ENCODE peak calls at places on chromosomes 6 and 20, in eight cellular contexts. One of them, this sample, is unnamed.

GRCh38 chr20:10463622-10464021 is 28.5 kb downstream of the SLX4IP start:
- DNase-seq in hepatocyte: no peak
- DNase-seq in OCI-LY7: no peak
- DNase-seq in MM.1S: no peak
- DNase-seq in GM23248: no peak
- DNase-seq in HCT116: no peak
- DNase-seq in SK-N-SH: no peak
- DNase-seq in neural progenitor cell: no peak
- DNase-seq in this sample: peak; percentile 63

GRCh38 chr6:20170455-20171148 is 41.7 kb downstream of the MBOAT1 start:
- DNase-seq in neural progenitor cell: no peak
- DNase-seq in GM23248: no peak
- DNase-seq in hepatocyte: no peak
- DNase-seq in SK-N-SH: no peak
- DNase-seq in OCI-LY7: no peak
- DNase-seq in HCT116: no peak
- DNase-seq in MM.1S: no peak
- DNase-seq in this sample: no peak

GRCh38 chr6:163759542-163759941 is 345.0 kb downstream of the QKI start:
- DNase-seq in OCI-LY7: no peak
- DNase-seq in GM23248: peak; percentile 43
- DNase-seq in hepatocyte: no peak
- DNase-seq in SK-N-SH: no peak
- DNase-seq in HCT116: no peak
- DNase-seq in MM.1S: no peak
- DNase-seq in neural progenitor cell: no peak
- DNase-seq in this sample: no peak

GRCh38 chr20:48702388-48703041 is 125.3 kb downstream of the PREX1 start:
- DNase-seq in MM.1S: no peak
- DNase-seq in neural progenitor cell: no peak
- DNase-seq in SK-N-SH: peak; percentile 39
- DNase-seq in hepatocyte: no peak
- DNase-seq in OCI-LY7: no peak
- DNase-seq in HCT116: no peak
- DNase-seq in GM23248: no peak
- DNase-seq in this sample: no peak

GRCh38 chr6:1082040-1082935 is 229.6 kb upstream of the FOXQ1 start:
- DNase-seq in GM23248: peak; percentile 78
- DNase-seq in hepatocyte: no peak
- DNase-seq in OCI-LY7: no peak
- DNase-seq in SK-N-SH: no peak
- DNase-seq in MM.1S: no peak
- DNase-seq in neural progenitor cell: no peak
- DNase-seq in HCT116: no peak
- DNase-seq in this sample: peak; percentile 10

GRCh38 chr6:47059216-47059885 is 17.2 kb upstream of the ADGRF1 start:
- DNase-seq in HCT116: no peak
- DNase-seq in neural progenitor cell: no peak
- DNase-seq in GM23248: no peak
- DNase-seq in hepatocyte: no peak
- DNase-seq in SK-N-SH: no peak
- DNase-seq in OCI-LY7: no peak
- DNase-seq in MM.1S: no peak
- DNase-seq in this sample: peak; percentile 90

GRCh38 chr6:82959385-82959941 is 106.2 kb downstream of the UBE3D start:
- DNase-seq in SK-N-SH: no peak
- DNase-seq in hepatocyte: no peak
- DNase-seq in MM.1S: no peak
- DNase-seq in GM23248: peak; percentile 55
- DNase-seq in HCT116: no peak
- DNase-seq in OCI-LY7: no peak
- DNase-seq in neural progenitor cell: peak; percentile 77
- DNase-seq in this sample: no peak

GRCh38 chr6:32941412-32941784 is 570 bp upstream of the HLA-DMB start:
- DNase-seq in MM.1S: peak; percentile 26
- DNase-seq in SK-N-SH: no peak
- DNase-seq in GM23248: no peak
- DNase-seq in HCT116: no peak
- DNase-seq in OCI-LY7: peak; percentile 93
- DNase-seq in neural progenitor cell: peak; percentile 11
- DNase-seq in hepatocyte: no peak
- DNase-seq in this sample: no peak

GRCh38 chr6:125688138-125688537 is 61.3 kb upstream of the HEY2 start:
- DNase-seq in neural progenitor cell: no peak
- DNase-seq in GM23248: no peak
- DNase-seq in hepatocyte: no peak
- DNase-seq in MM.1S: no peak
- DNase-seq in OCI-LY7: no peak
- DNase-seq in HCT116: no peak
- DNase-seq in SK-N-SH: no peak
- DNase-seq in this sample: no peak

GRCh38 chr6:24517659-24518538 is 23.1 kb downstream of the ALDH5A1 start:
- DNase-seq in SK-N-SH: no peak
- DNase-seq in OCI-LY7: peak; percentile 89
- DNase-seq in neural progenitor cell: no peak
- DNase-seq in hepatocyte: no peak
- DNase-seq in HCT116: no peak
- DNase-seq in MM.1S: peak; percentile 53
- DNase-seq in GM23248: no peak
- DNase-seq in this sample: no peak

GRCh38 chr6:140050232-140050995 is 676.0 kb upstream of the CITED2 start:
- DNase-seq in neural progenitor cell: peak; percentile 10
- DNase-seq in hepatocyte: peak; percentile 40
- DNase-seq in HCT116: no peak
- DNase-seq in SK-N-SH: peak; percentile 15
- DNase-seq in MM.1S: no peak
- DNase-seq in GM23248: peak; percentile 76
- DNase-seq in OCI-LY7: no peak
- DNase-seq in this sample: peak; percentile 22

GRCh38 chr20:1895674-1896496 is 678 bp downstream of the SIRPA start:
- DNase-seq in SK-N-SH: no peak
- DNase-seq in MM.1S: no peak
- DNase-seq in hepatocyte: peak; percentile 44
- DNase-seq in neural progenitor cell: peak; percentile 34
- DNase-seq in OCI-LY7: no peak
- DNase-seq in GM23248: peak; percentile 65
- DNase-seq in HCT116: no peak
- DNase-seq in this sample: no peak

GRCh38 chr6:80170433-80170832 is 64.0 kb downstream of the BCKDHB start:
- DNase-seq in MM.1S: no peak
- DNase-seq in GM23248: no peak
- DNase-seq in neural progenitor cell: no peak
- DNase-seq in hepatocyte: no peak
- DNase-seq in HCT116: no peak
- DNase-seq in SK-N-SH: no peak
- DNase-seq in OCI-LY7: no peak
- DNase-seq in this sample: no peak

GRCh38 chr6:27668442-27669275 is 195.8 kb upstream of the ZNF184 start:
- DNase-seq in GM23248: peak; percentile 74
- DNase-seq in OCI-LY7: peak; percentile 30
- DNase-seq in SK-N-SH: peak; percentile 44
- DNase-seq in neural progenitor cell: peak; percentile 74
- DNase-seq in HCT116: peak; percentile 80
- DNase-seq in hepatocyte: peak; percentile 79
- DNase-seq in MM.1S: peak; percentile 37
- DNase-seq in this sample: peak; percentile 93

GRCh38 chr20:12970372-12970821 is 38.4 kb upstream of the SPTLC3 start:
- DNase-seq in GM23248: peak; percentile 71
- DNase-seq in hepatocyte: peak; percentile 60
- DNase-seq in MM.1S: peak; percentile 35
- DNase-seq in HCT116: no peak
- DNase-seq in SK-N-SH: no peak
- DNase-seq in neural progenitor cell: peak; percentile 56
- DNase-seq in OCI-LY7: peak; percentile 11
- DNase-seq in this sample: peak; percentile 84

GRCh38 chr20:435558-435957 is 26.8 kb downstream of the TBC1D20 start:
- DNase-seq in HCT116: no peak
- DNase-seq in SK-N-SH: no peak
- DNase-seq in hepatocyte: no peak
- DNase-seq in OCI-LY7: no peak
- DNase-seq in neural progenitor cell: no peak
- DNase-seq in MM.1S: no peak
- DNase-seq in GM23248: no peak
- DNase-seq in this sample: no peak

GRCh38 chr20:434221-434620 is 26.1 kb downstream of the RBCK1 start:
- DNase-seq in hepatocyte: no peak
- DNase-seq in OCI-LY7: no peak
- DNase-seq in MM.1S: no peak
- DNase-seq in SK-N-SH: no peak
- DNase-seq in neural progenitor cell: no peak
- DNase-seq in HCT116: no peak
- DNase-seq in GM23248: no peak
- DNase-seq in this sample: no peak

GRCh38 chr20:436476-436875 is 25.9 kb downstream of the TBC1D20 start:
- DNase-seq in MM.1S: no peak
- DNase-seq in SK-N-SH: no peak
- DNase-seq in HCT116: no peak
- DNase-seq in hepatocyte: no peak
- DNase-seq in OCI-LY7: no peak
- DNase-seq in neural progenitor cell: no peak
- DNase-seq in GM23248: no peak
- DNase-seq in this sample: no peak

GRCh38 chr20:433300-433975 is 25.3 kb downstream of the RBCK1 start:
- DNase-seq in OCI-LY7: no peak
- DNase-seq in hepatocyte: no peak
- DNase-seq in MM.1S: no peak
- DNase-seq in GM23248: peak; percentile 62
- DNase-seq in SK-N-SH: no peak
- DNase-seq in neural progenitor cell: no peak
- DNase-seq in HCT116: no peak
- DNase-seq in this sample: no peak

DNA sequence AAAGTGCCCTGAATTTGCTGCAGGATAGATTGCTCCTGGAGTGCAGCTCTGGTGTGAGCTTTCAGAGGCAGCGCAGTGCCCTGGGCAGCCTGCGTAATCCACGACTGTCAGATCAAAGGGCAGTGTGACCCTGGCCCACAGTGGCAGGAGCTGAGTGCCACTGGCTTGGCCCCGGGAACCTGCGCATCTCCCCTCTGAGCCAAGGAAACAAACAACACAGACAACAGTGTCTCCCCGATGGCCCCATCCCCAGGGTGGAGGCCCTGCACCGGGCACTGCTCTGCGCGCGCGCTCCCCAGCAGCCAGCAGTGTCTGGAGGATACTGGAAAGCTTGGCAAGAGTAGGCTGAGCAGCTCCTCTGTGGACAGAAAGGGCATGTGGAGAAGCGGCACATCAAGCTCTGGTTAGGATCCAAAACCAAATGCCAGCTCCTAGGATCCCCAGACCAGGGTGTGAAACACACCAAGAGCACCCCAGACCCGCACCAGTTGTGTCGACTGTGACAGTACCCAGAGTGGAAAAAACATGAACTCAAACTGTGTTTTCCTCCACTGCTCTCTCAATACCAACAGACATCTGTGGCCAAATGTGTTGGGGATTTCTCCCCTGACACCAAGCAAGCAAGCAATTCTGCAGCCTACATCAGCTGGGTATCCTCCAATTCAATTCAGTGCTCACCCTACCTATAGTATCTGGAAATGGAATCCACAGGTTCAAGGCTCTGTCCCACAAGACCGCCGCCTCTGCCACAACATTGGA is 26.7 kb downstream of the RBCK1 start:
- DNase-seq in HCT116: no peak
- DNase-seq in GM23248: no peak
- DNase-seq in SK-N-SH: no peak
- DNase-seq in hepatocyte: no peak
- DNase-seq in MM.1S: no peak
- DNase-seq in OCI-LY7: no peak
- DNase-seq in neural progenitor cell: no peak
- DNase-seq in this sample: no peak
- H3K36me3 ChIP-seq in HCT116: peaks cover 14% of the 10 kb centered on the region
- H3K36me3 ChIP-seq in GM23248: peaks cover 40% of the 10 kb centered on the region
- H3K36me3 ChIP-seq in SK-N-SH: peaks cover 75% of the 10 kb centered on the region
- H3K36me3 ChIP-seq in hepatocyte: no peaks in the 10 kb centered on the region
- H3K36me3 ChIP-seq in MM.1S: no peaks in the 10 kb centered on the region
- H3K36me3 ChIP-seq in OCI-LY7: peaks cover 67% of the 10 kb centered on the region
- H3K36me3 ChIP-seq in neural progenitor cell: no peaks in the 10 kb centered on the region
- H3K36me3 ChIP-seq in this sample: peaks cover 27% of the 10 kb centered on the region

GRCh38 chr6:54617730-54618129 is 228.8 kb upstream of the FAM83B start:
- DNase-seq in MM.1S: no peak
- DNase-seq in HCT116: no peak
- DNase-seq in hepatocyte: peak; percentile 33
- DNase-seq in neural progenitor cell: no peak
- DNase-seq in SK-N-SH: no peak
- DNase-seq in OCI-LY7: no peak
- DNase-seq in GM23248: peak; percentile 78
- DNase-seq in this sample: peak; percentile 63
- TF ChIP-seq EZH2phosphoT487 in MM.1S: no peak
- TF ChIP-seq EZH2phosphoT487 in HCT116: no peak
- TF ChIP-seq EZH2phosphoT487 in hepatocyte: no peak
- TF ChIP-seq EZH2phosphoT487 in neural progenitor cell: no peak
- TF ChIP-seq EZH2phosphoT487 in SK-N-SH: no peak
- TF ChIP-seq EZH2phosphoT487 in OCI-LY7: no peak
- TF ChIP-seq EZH2phosphoT487 in GM23248: peak; percentile 31
- TF ChIP-seq EZH2phosphoT487 in this sample: no peak

GRCh38 chr20:50898475-50898874 is 32.8 kb downstream of the ADNP start:
- DNase-seq in GM23248: no peak
- DNase-seq in hepatocyte: no peak
- DNase-seq in OCI-LY7: no peak
- DNase-seq in SK-N-SH: no peak
- DNase-seq in HCT116: no peak
- DNase-seq in MM.1S: no peak
- DNase-seq in neural progenitor cell: no peak
- DNase-seq in this sample: no peak

GRCh38 chr20:50892394-50892793 is 38.8 kb downstream of the ADNP start:
- DNase-seq in GM23248: no peak
- DNase-seq in OCI-LY7: no peak
- DNase-seq in hepatocyte: no peak
- DNase-seq in MM.1S: no peak
- DNase-seq in HCT116: no peak
- DNase-seq in neural progenitor cell: no peak
- DNase-seq in SK-N-SH: no peak
- DNase-seq in this sample: no peak

GRCh38 chr20:50891138-50891537 is 40.1 kb downstream of the ADNP start:
- DNase-seq in hepatocyte: no peak
- DNase-seq in OCI-LY7: no peak
- DNase-seq in neural progenitor cell: no peak
- DNase-seq in MM.1S: no peak
- DNase-seq in SK-N-SH: no peak
- DNase-seq in HCT116: no peak
- DNase-seq in GM23248: no peak
- DNase-seq in this sample: peak; percentile 36

GRCh38 chr20:50893620-50894019 is 37.6 kb downstream of the ADNP start:
- DNase-seq in OCI-LY7: no peak
- DNase-seq in HCT116: no peak
- DNase-seq in neural progenitor cell: no peak
- DNase-seq in GM23248: no peak
- DNase-seq in MM.1S: no peak
- DNase-seq in hepatocyte: no peak
- DNase-seq in SK-N-SH: no peak
- DNase-seq in this sample: no peak

GRCh38 chr20:50895111-50895830 is 36.0 kb downstream of the ADNP start:
- DNase-seq in OCI-LY7: no peak
- DNase-seq in hepatocyte: peak; percentile 49
- DNase-seq in HCT116: no peak
- DNase-seq in SK-N-SH: no peak
- DNase-seq in MM.1S: no peak
- DNase-seq in GM23248: no peak
- DNase-seq in neural progenitor cell: no peak
- DNase-seq in this sample: peak; percentile 16
- H3K36me3 ChIP-seq in OCI-LY7: peaks cover 100% of the 10 kb centered on the region
- H3K36me3 ChIP-seq in hepatocyte: no peaks in the 10 kb centered on the region
- H3K36me3 ChIP-seq in HCT116: peaks cover 37% of the 10 kb centered on the region
- H3K36me3 ChIP-seq in SK-N-SH: peaks cover 84% of the 10 kb centered on the region
- H3K36me3 ChIP-seq in MM.1S: peaks cover 44% of the 10 kb centered on the region
- H3K36me3 ChIP-seq in GM23248: peaks cover 73% of the 10 kb centered on the region
- H3K36me3 ChIP-seq in neural progenitor cell: peaks cover 41% of the 10 kb centered on the region
- H3K36me3 ChIP-seq in this sample: peaks cover 80% of the 10 kb centered on the region

GRCh38 chr6:39999006-39999867 is 65.0 kb upstream of the MOCS1 start:
- DNase-seq in OCI-LY7: no peak
- DNase-seq in hepatocyte: no peak
- DNase-seq in neural progenitor cell: no peak
- DNase-seq in SK-N-SH: no peak
- DNase-seq in GM23248: no peak
- DNase-seq in HCT116: no peak
- DNase-seq in MM.1S: no peak
- DNase-seq in this sample: no peak
- TF ChIP-seq EZH2phosphoT487 in OCI-LY7: no peak
- TF ChIP-seq EZH2phosphoT487 in hepatocyte: no peak
- TF ChIP-seq EZH2phosphoT487 in neural progenitor cell: no peak
- TF ChIP-seq EZH2phosphoT487 in SK-N-SH: no peak
- TF ChIP-seq EZH2phosphoT487 in GM23248: no peak
- TF ChIP-seq EZH2phosphoT487 in HCT116: no peak
- TF ChIP-seq EZH2phosphoT487 in MM.1S: no peak
- TF ChIP-seq EZH2phosphoT487 in this sample: no peak

This sample was measured in PC-3.